ENCODE peak calls at places on chromosomes 16 and 17, in six cellular contexts. N is nephron progenitor cell, E is fibroblast of lung, Y is GM12865, O is vagina, V is lower leg skin. M is an unnamed sample.

GRCh38 chr17:6761817-6762216 is 6.0 kb downstream of the XAF1 start:
- DNase-seq in V (no peak), O (no peak), Y (no peak), E (no peak), N (no peak), M (no peak)

GRCh38 chr16:57226701-57227621 is 18.1 kb upstream of the ARL2BP start:
- DNase-seq in E (no peak), V (no peak), Y (no peak), O (no peak), N (no peak), M (no peak)

GRCh38 chr17:82876149-82876548 is 36.3 kb upstream of the ZNF750 start:
- DNase-seq in N (no peak), E (peak), O (no peak), Y (no peak), V (no peak), M (no peak)

GRCh38 chr16:11257131-11257938 is 1.3 kb upstream of the SOCS1 start:
- DNase-seq in E (peak), N (peak), V (peak), O (no peak), Y (peak), M (peak)

GRCh38 chr17:16044484-16044883 is 44.9 kb downstream of the TTC19 start:
- DNase-seq in N (no peak), V (no peak), Y (no peak), O (no peak), E (no peak), M (no peak)

GRCh38 chr16:14358697-14359305 is 271.3 kb downstream of the PARN start:
- DNase-seq in Y (no peak), N (no peak), O (no peak), V (peak), E (no peak), M (no peak)

GRCh38 chr17:82882715-82883446 is 43.1 kb upstream of the ZNF750 start:
- DNase-seq in O (no peak), Y (no peak), E (no peak), N (no peak), V (peak), M (no peak)

GRCh38 chr17:16027708-16028584 is 28.3 kb downstream of the TTC19 start:
- DNase-seq in N (no peak), E (peak), O (no peak), Y (peak), V (no peak), M (peak)

GRCh38 chr17:8146381-8147140 is 5.6 kb downstream of the PER1 start:
- DNase-seq in Y (no peak), V (no peak), N (no peak), O (no peak), E (no peak), M (no peak)

GRCh38 chr16:57514891-57515600 is 21.3 kb downstream of the CCDC102A start:
- DNase-seq in N (no peak), V (no peak), E (no peak), O (no peak), Y (no peak), M (no peak)

GRCh38 chr17:80279895-80280294 is 19.2 kb downstream of the RNF213 start:
- DNase-seq in V (no peak), O (no peak), E (peak), N (no peak), Y (no peak), M (peak)

GRCh38 chr16:79707867-79708266 is 107.3 kb upstream of the MAF start:
- DNase-seq in V (peak), O (no peak), E (peak), Y (no peak), N (no peak), M (no peak)

GRCh38 chr17:75493476-75494129 is 21.7 kb downstream of the CASKIN2 start:
- DNase-seq in N (no peak), O (no peak), E (no peak), Y (no peak), V (no peak), M (no peak)

GRCh38 chr17:75490953-75491649 is 24.2 kb downstream of the CASKIN2 start:
- DNase-seq in N (no peak), E (no peak), O (no peak), Y (no peak), V (no peak), M (no peak)

GRCh38 chr17:75491680-75492079 is 23.7 kb downstream of the CASKIN2 start:
- DNase-seq in Y (no peak), V (no peak), N (no peak), O (no peak), E (no peak), M (no peak)

GRCh38 chr17:75494326-75494877 is 20.9 kb downstream of the CASKIN2 start:
- DNase-seq in V (no peak), O (no peak), Y (no peak), E (no peak), N (no peak), M (no peak)

GRCh38 chr17:75492555-75493168 is 22.7 kb downstream of the CASKIN2 start:
- DNase-seq in E (no peak), Y (no peak), V (no peak), O (no peak), N (no peak), M (no peak)
- TF ChIP-seq CTCF in E (no peak), Y (no peak), V (no peak), O (no peak), N (no peak), M (no peak)

DNA sequence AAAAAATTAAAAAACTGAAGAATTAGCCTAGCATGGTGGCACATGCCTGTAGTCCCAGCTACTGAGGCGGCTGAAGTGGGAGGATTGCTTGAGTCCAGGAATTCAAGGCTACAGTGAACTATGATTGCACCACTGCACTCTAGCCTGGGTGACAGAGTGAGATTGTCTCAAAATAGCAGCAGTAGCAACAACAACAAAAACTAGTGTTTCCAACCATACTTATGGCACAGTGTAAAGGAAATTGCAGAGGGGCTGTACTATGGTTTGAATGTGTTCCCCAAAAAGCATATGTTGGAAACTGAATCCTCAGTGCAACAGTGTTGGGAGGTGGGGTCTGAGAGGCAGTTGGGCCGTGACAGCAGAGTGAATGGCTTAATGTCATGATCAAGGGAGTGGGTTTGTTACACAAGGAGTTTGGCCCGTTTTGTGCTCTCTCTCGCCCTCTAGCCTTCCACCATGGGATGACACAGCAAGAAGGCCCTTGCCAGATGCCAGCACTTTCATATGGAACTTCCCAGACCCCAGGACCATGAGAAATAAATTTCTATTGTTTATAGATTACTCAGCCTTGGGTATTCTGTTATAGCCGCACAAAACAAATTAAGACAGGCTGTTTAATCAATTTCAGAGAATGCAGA is 70.0 kb downstream of the PGS1 start:
- DNase-seq in O (no peak), V (no peak), Y (no peak), N (no peak), E (no peak), M (no peak)
- TF ChIP-seq CTCF in O (no peak), V (no peak), Y (peak), N (peak), E (no peak), M (no peak)

DNA sequence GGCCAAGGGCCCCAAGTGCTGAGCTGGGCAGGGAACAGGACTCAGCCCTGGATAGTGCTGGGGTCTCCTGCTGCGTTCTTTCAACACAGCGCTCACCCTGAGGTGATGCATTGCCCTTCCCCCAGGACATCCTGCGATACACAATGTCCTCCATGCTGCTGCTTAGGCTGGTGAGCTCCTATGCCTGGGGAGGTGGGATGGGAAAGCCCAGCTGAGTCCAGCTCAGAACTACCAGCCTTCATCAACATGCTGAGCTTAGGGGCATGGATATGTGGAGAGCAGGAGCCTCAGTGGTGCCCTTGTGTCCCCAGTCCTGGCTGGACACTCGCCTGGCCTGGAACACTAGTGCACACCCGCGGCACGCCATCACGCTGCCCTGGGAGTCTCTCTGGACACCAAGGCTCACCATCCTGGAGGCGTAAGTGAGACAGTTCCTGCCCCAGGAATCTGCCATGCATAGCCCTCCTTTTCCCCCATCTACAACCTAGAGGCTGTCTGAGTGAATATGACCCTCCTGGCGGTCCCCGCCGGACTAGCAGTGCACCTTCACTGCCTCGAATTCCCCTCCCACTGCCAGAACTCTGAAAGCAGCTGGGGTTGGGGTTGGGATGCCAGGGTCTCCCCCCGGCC is 710 bp downstream of the ZACN start:
- DNase-seq in V (no peak), N (peak), O (no peak), E (no peak), Y (no peak), M (no peak)
- TF ChIP-seq CTCF in V (no peak), N (no peak), O (no peak), E (peak), Y (no peak), M (no peak)

GRCh38 chr16:53692146-53692545 is 11.5 kb downstream of the RPGRIP1L start:
- DNase-seq in O (no peak), E (peak), V (no peak), N (peak), Y (no peak), M (no peak)
- TF ChIP-seq CTCF in O (no peak), E (no peak), V (no peak), N (peak), Y (no peak), M (no peak)

DNA sequence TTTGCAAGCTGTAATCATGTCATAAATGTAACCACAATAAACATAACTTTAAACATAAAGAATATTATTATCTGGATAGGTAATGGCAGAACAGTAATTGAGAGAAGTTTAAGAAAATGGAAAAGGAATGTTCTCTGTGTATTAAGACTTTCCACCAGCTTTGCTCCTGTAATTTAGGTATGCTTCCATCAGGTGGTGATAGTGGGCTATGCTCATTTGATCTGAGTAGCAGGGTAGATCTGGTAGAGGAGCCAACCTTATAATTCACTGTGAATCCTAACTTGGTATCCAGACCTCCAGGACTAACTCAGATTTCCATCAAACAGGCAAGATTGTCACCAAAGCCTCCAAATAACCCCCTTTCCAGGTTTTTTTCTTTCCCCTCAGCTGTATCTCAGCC is 137.9 kb upstream of the ZKSCAN2 start:
- DNase-seq in N (no peak), E (no peak), O (no peak), V (no peak), Y (no peak), M (no peak)
- TF ChIP-seq CTCF in N (peak), E (no peak), O (no peak), V (no peak), Y (no peak), M (no peak)

GRCh38 chr17:68327823-68328557 is 36.7 kb downstream of the ARSG start:
- DNase-seq in O (no peak), V (no peak), E (no peak), N (no peak), Y (peak), M (no peak)
- TF ChIP-seq CTCF in O (no peak), V (no peak), E (no peak), N (no peak), Y (peak), M (no peak)

GRCh38 chr16:29777576-29778360 is at the start of gene ZG16:
- DNase-seq in N (no peak), E (no peak), Y (no peak), V (no peak), O (no peak), M (no peak)
- TF ChIP-seq CTCF in N (no peak), E (no peak), Y (no peak), V (no peak), O (no peak), M (no peak)

DNA sequence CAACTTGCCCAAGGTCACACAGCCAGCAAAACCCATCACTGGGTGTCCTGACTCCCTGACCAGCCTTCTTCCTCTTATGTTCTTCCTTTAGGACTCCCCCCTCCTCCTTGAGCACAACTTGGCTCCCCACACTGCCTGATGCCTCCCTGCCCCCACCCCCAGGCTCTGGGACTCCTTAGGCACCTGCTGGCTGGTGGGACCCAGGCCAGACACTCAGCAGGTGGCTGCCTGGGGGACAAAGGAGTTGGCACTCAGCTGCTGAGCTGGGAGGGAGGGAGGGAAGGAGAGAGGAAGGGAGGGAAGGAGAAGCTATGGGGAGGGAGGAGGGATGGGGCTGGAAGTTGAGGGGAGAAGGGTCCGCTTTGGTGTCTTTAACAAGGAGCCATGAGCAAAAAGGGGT is 8.0 kb downstream of the SEZ6 start:
- DNase-seq in O (no peak), N (no peak), V (no peak), Y (no peak), E (no peak), M (no peak)
- TF ChIP-seq CTCF in O (no peak), N (no peak), V (no peak), Y (no peak), E (no peak), M (no peak)

GRCh38 chr17:37643118-37643766 is at the start of gene DDX52:
- DNase-seq in N (peak), E (peak), V (peak), Y (peak), O (peak), M (peak)
- TF ChIP-seq CTCF in N (no peak), E (no peak), V (no peak), Y (no peak), O (no peak), M (no peak)